ENCODE peak calls at places on chromosome 16, in six cellular contexts. A is stimulated activated CD8-positive, alpha-beta memory T cell treated with anti-CD3 and anti-CD28 coated beads, Interleukin-4, amount 100 ng/mL, for 4 hours; F is AG08395; I is astrocyte; B is DND-41; T is fibroblast of mammary gland. U is an unnamed sample.

GRCh38 chr16:23952128-23953041 is 116.6 kb downstream of the PRKCB start:
- DNase-seq in A (peak), F (no peak), I (peak), B (peak), T (peak), U (no peak)

GRCh38 chr16:85537795-85538401 is 75.2 kb upstream of the GSE1 start:
- DNase-seq in A (no peak), F (no peak), I (no peak), B (no peak), T (no peak), U (no peak)

GRCh38 chr16:59859606-59860402 is 1125.7 kb upstream of the GOT2 start:
- DNase-seq in A (no peak), F (peak), I (peak), B (no peak), T (peak), U (no peak)

GRCh38 chr16:49514391-49514980 is 140.9 kb downstream of the C16orf78 start:
- DNase-seq in A (no peak), F (no peak), I (no peak), B (no peak), T (no peak), U (no peak)

GRCh38 chr16:26818393-26818792 is 248.3 kb upstream of the C16orf82 start:
- DNase-seq in A (no peak), F (no peak), I (no peak), B (no peak), T (no peak), U (no peak)

GRCh38 chr16:25063102-25063501 is 47.9 kb upstream of the ARHGAP17 start:
- DNase-seq in A (no peak), F (no peak), I (no peak), B (no peak), T (no peak), U (no peak)

GRCh38 chr16:52676951-52677350 is 130.0 kb upstream of the TOX3 start:
- DNase-seq in A (no peak), F (no peak), I (no peak), B (no peak), T (no peak), U (no peak)

GRCh38 chr16:58306327-58306726 is 11.5 kb upstream of the PRSS54 start:
- DNase-seq in A (no peak), F (no peak), I (peak), B (peak), T (peak), U (no peak)

GRCh38 chr16:74019608-74020007 is 277.0 kb upstream of the PSMD7 start:
- DNase-seq in A (no peak), F (no peak), I (no peak), B (no peak), T (no peak), U (no peak)

GRCh38 chr16:89115216-89115949 is 21.7 kb downstream of the ACSF3 start:
- DNase-seq in A (peak), F (no peak), I (peak), B (peak), T (peak), U (no peak)

U was measured in NK-92 treated with Interleukin-12 subunit alpha and Interleukin-12 subunit beta, amount 100 ng/mL, for 24 hours.